ENCODE peak calls at places on chromosome X, in eight cellular contexts. H, Z, A, E, O, T, C and B are unnamed samples.

GRCh38 chrX:78595901-78596502 is 63.1 kb downstream of the RTL3 start:
- DNase-seq in O (peak; percentile 21), T (no peak), H (no peak), Z (no peak), C (peak; percentile 64), E (peak; percentile 3), A (peak; percentile 40), B (no peak)

GRCh38 chrX:104318330-104319009 is 63.7 kb upstream of the ESX1 start:
- DNase-seq in A (no peak), O (peak; percentile 50), E (peak; percentile 36), C (peak; percentile 31), Z (peak; percentile 43), T (no peak), H (peak; percentile 79), B (no peak)

GRCh38 chrX:132270021-132270420 is 50.8 kb upstream of the RAP2C start:
- DNase-seq in A (no peak), T (no peak), O (no peak), H (no peak), E (no peak), Z (no peak), C (no peak), B (no peak)

GRCh38 chrX:40383969-40384368 is 196.8 kb upstream of the ATP6AP2 start:
- DNase-seq in O (no peak), T (no peak), Z (no peak), C (no peak), E (no peak), A (no peak), H (no peak), B (no peak)

GRCh38 chrX:7088968-7089615 is 58.4 kb upstream of the STS start:
- DNase-seq in C (peak; percentile 26), H (no peak), T (peak; percentile 12), Z (no peak), O (no peak), A (peak; percentile 16), E (no peak), B (no peak)

GRCh38 chrX:43817454-43817853 is 64.8 kb downstream of the MAOB start:
- DNase-seq in C (no peak), E (no peak), H (no peak), T (no peak), Z (no peak), O (no peak), A (no peak), B (no peak)

GRCh38 chrX:112056886-112057285 is 25.7 kb downstream of the TRPC5 start:
- DNase-seq in E (no peak), Z (no peak), A (no peak), O (no peak), C (peak; percentile 5), H (no peak), T (no peak), B (no peak)

GRCh38 chrX:135327299-135327698 is 18.0 kb downstream of the ETDC start:
- DNase-seq in O (peak; percentile 88), C (no peak), H (no peak), E (peak; percentile 77), T (no peak), A (no peak), Z (no peak), B (no peak)

GRCh38 chrX:44245730-44246129 is 97.7 kb downstream of the EFHC2 start:
- DNase-seq in O (no peak), T (no peak), E (no peak), A (no peak), C (no peak), Z (no peak), H (no peak), B (no peak)

GRCh38 chrX:85303544-85303943 is 59.8 kb downstream of the ZNF711 start:
- DNase-seq in E (no peak), O (no peak), H (no peak), A (no peak), C (no peak), T (no peak), Z (no peak), B (no peak)

GRCh38 chrX:40527543-40527942 is 53.2 kb upstream of the ATP6AP2 start:
- DNase-seq in A (no peak), T (no peak), C (no peak), E (no peak), O (no peak), Z (no peak), H (no peak), B (no peak)

GRCh38 chrX:49039598-49040375 is 3.4 kb downstream of the TFE3 start:
- DNase-seq in O (peak; percentile 94), Z (peak; percentile 75), H (peak; percentile 52), A (peak; percentile 63), C (peak; percentile 92), E (peak; percentile 92), T (peak; percentile 80), B (no peak)

GRCh38 chrX:110448459-110448858 is 89.8 kb downstream of the RTL9 start:
- DNase-seq in Z (no peak), C (no peak), H (no peak), A (peak; percentile 31), T (no peak), O (no peak), E (no peak), B (no peak)

GRCh38 chrX:34404386-34405070 is 252.6 kb downstream of the TMEM47 start:
- DNase-seq in O (peak; percentile 72), T (no peak), Z (no peak), H (no peak), E (no peak), A (no peak), C (no peak), B (no peak)

GRCh38 chrX:18931972-18932371 is 51.9 kb downstream of the PHKA2 start:
- DNase-seq in O (peak; percentile 42), Z (no peak), E (peak; percentile 14), A (peak; percentile 6), T (peak; percentile 45), H (peak; percentile 20), C (peak; percentile 70), B (no peak)

GRCh38 chrX:116198810-116199209 is 28.3 kb downstream of the AGTR2 start:
- DNase-seq in C (peak; percentile 5), T (no peak), Z (no peak), H (no peak), A (no peak), E (no peak), O (peak; percentile 0), B (no peak)

GRCh38 chrX:48966796-48967579 is 4.7 kb downstream of the KCND1 start:
- DNase-seq in E (peak; percentile 53), A (no peak), C (no peak), Z (no peak), O (peak; percentile 21), H (no peak), T (no peak), B (no peak)

GRCh38 chrX:21933077-21933476 is 7.4 kb upstream of the SMS start:
- DNase-seq in O (no peak), A (no peak), C (no peak), E (no peak), T (no peak), Z (no peak), H (no peak), B (no peak)

GRCh38 chrX:100677616-100678181 is 33.7 kb downstream of the SRPX2 start:
- DNase-seq in C (no peak), E (peak; percentile 37), Z (no peak), H (no peak), A (no peak), O (peak; percentile 65), T (no peak), B (no peak)

GRCh38 chrX:118634336-118634735 is 93.1 kb upstream of the IL13RA1 start:
- DNase-seq in Z (no peak), A (no peak), C (no peak), E (no peak), O (no peak), T (no peak), H (no peak), B (no peak)

GRCh38 chrX:9873952-9874351 is 87.7 kb downstream of the SHROOM2 start:
- DNase-seq in E (no peak), H (peak; percentile 31), Z (peak; percentile 10), T (peak; percentile 36), O (peak; percentile 50), C (peak; percentile 41), A (no peak), B (no peak)

GRCh38 chrX:40266490-40267333 is 169.0 kb upstream of the BCOR start:
- DNase-seq in C (peak; percentile 88), H (peak; percentile 77), Z (peak; percentile 29), E (peak; percentile 59), T (peak; percentile 81), O (peak; percentile 66), A (peak; percentile 76), B (no peak)

GRCh38 chrX:70313503-70313902 is 23.6 kb downstream of the KIF4A start:
- DNase-seq in C (no peak), T (no peak), Z (no peak), E (peak; percentile 50), H (no peak), O (peak; percentile 39), A (no peak), B (no peak)
- TF ChIP-seq CTCF in C (no peak), T (no peak), Z (no peak), E (no peak), H (no peak), O (no peak), A (no peak), B (no peak)

GRCh38 chrX:140034916-140035315 is 69.6 kb upstream of the CXorf66 start:
- DNase-seq in C (peak; percentile 37), Z (no peak), E (no peak), A (no peak), T (no peak), H (no peak), O (peak; percentile 0), B (no peak)
- TF ChIP-seq CTCF in C (peak; percentile 62), Z (peak; percentile 53), E (peak; percentile 43), A (peak; percentile 38), T (no peak), H (no peak), O (peak; percentile 22), B (peak; percentile 47)

DNA sequence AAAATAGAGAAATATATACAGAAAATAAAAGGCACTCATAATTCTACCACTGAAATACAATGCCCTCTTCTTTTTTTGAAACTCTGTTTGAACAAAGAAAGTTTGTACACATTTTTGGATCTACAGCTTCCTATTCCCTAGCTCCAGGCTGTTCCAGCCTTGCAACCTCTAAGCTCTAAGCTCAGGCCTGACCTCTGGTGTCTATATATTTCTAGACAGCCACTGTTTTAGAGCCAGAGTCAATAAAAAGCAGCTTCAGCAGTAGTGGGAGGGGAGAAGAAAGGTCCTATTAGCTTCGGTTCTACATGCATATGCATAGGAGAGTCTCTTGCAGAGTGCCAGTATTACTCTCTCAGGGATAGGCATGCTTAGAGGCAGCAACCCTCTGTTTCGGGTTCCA is 39.7 kb downstream of the CLDN2 start:
- DNase-seq in Z (no peak), H (no peak), E (peak; percentile 13), T (no peak), A (no peak), C (peak; percentile 47), O (peak; percentile 54), B (no peak)
- TF ChIP-seq CTCF in Z (peak; percentile 25), H (peak; percentile 13), E (peak; percentile 22), T (no peak), A (peak; percentile 38), C (peak; percentile 48), O (peak; percentile 44), B (peak; percentile 71)

DNA sequence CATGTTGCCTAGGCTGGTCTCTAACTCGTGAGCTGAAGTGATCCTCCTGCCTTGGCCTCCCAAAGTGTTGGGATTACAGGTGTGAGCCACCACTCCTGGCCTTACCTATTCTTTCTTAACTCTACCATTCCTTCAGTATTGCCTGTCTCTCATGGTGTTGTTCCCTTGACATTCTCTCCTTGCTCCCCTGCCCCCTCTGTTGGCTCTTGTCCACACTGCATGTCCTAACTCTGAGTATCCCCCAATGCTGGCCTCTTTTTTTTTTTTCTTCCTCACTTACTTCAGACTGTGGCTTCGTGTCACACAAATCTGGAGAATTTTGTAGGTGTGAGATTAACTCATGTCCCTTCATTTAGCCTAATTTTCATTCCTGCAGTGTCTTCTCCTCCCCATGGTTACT is 22.9 kb upstream of the FRMPD4 start:
- DNase-seq in E (no peak), H (no peak), O (no peak), T (no peak), A (peak; percentile 27), C (peak; percentile 45), Z (no peak), B (no peak)
- TF ChIP-seq CTCF in E (no peak), H (no peak), O (no peak), T (peak; percentile 9), A (peak; percentile 32), C (peak; percentile 57), Z (no peak), B (peak; percentile 17)